ENCODE peak calls at places on chromosomes 6 and 20, in five cellular contexts. One of them, this sample, is unnamed.

GRCh38 chr6:36618366-36619355 is 24.5 kb downstream of the SRSF3 start:
- DNase-seq in GM23338: no peak
- DNase-seq in PC-9: no peak
- DNase-seq in SK-N-SH: no peak
- DNase-seq in MM.1S: no peak
- DNase-seq in this sample: no peak

GRCh38 chr6:53302678-53303360 is 45.9 kb downstream of the ELOVL5 start:
- DNase-seq in GM23338: peak; percentile 25
- DNase-seq in PC-9: peak; percentile 92
- DNase-seq in SK-N-SH: no peak
- DNase-seq in MM.1S: peak; percentile 55
- DNase-seq in this sample: peak; percentile 90

GRCh38 chr6:41427642-41428401 is 92.4 kb downstream of the NCR2 start:
- DNase-seq in GM23338: peak; percentile 82
- DNase-seq in PC-9: no peak
- DNase-seq in SK-N-SH: peak; percentile 71
- DNase-seq in MM.1S: no peak
- DNase-seq in this sample: peak; percentile 57

GRCh38 chr6:157094038-157094437 is 229.3 kb downstream of the TMEM242 start:
- DNase-seq in GM23338: no peak
- DNase-seq in PC-9: no peak
- DNase-seq in SK-N-SH: no peak
- DNase-seq in MM.1S: no peak
- DNase-seq in this sample: no peak

GRCh38 chr6:84625510-84625909 is 138.9 kb downstream of the TBX18 start:
- DNase-seq in GM23338: no peak
- DNase-seq in PC-9: no peak
- DNase-seq in SK-N-SH: no peak
- DNase-seq in MM.1S: no peak
- DNase-seq in this sample: no peak

GRCh38 chr20:50992733-50993457 is 30.0 kb downstream of the KCNG1 start:
- DNase-seq in GM23338: peak; percentile 95
- DNase-seq in PC-9: peak; percentile 80
- DNase-seq in SK-N-SH: peak; percentile 83
- DNase-seq in MM.1S: peak; percentile 72
- DNase-seq in this sample: peak; percentile 74

GRCh38 chr20:35329435-35330139 is 37.4 kb upstream of the FAM83C start:
- DNase-seq in GM23338: peak; percentile 87
- DNase-seq in PC-9: no peak
- DNase-seq in SK-N-SH: peak; percentile 34
- DNase-seq in MM.1S: peak; percentile 50
- DNase-seq in this sample: peak; percentile 51

GRCh38 chr6:170207586-170207985 is 83.3 kb downstream of the DLL1 start:
- DNase-seq in GM23338: no peak
- DNase-seq in PC-9: no peak
- DNase-seq in SK-N-SH: no peak
- DNase-seq in MM.1S: no peak
- DNase-seq in this sample: no peak

GRCh38 chr6:52595000-52595795 is 18.3 kb upstream of the TRAM2 start:
- DNase-seq in GM23338: peak; percentile 56
- DNase-seq in PC-9: no peak
- DNase-seq in SK-N-SH: peak; percentile 54
- DNase-seq in MM.1S: no peak
- DNase-seq in this sample: peak; percentile 94

GRCh38 chr6:28742668-28743270 is 181.0 kb downstream of the TRIM27 start:
- DNase-seq in GM23338: peak; percentile 88
- DNase-seq in PC-9: peak; percentile 76
- DNase-seq in SK-N-SH: no peak
- DNase-seq in MM.1S: no peak
- DNase-seq in this sample: peak; percentile 49

GRCh38 chr20:16898433-16898832 is 150.3 kb downstream of the OTOR start:
- DNase-seq in GM23338: no peak
- DNase-seq in PC-9: no peak
- DNase-seq in SK-N-SH: no peak
- DNase-seq in MM.1S: no peak
- DNase-seq in this sample: peak; percentile 22

GRCh38 chr20:53935353-53936084 is 134.9 kb downstream of the BCAS1 start:
- DNase-seq in GM23338: peak; percentile 46
- DNase-seq in PC-9: no peak
- DNase-seq in SK-N-SH: no peak
- DNase-seq in MM.1S: peak; percentile 39
- DNase-seq in this sample: no peak

GRCh38 chr6:3769610-3770009 is 18.1 kb upstream of the PXDC1 start:
- DNase-seq in GM23338: no peak
- DNase-seq in PC-9: peak; percentile 41
- DNase-seq in SK-N-SH: no peak
- DNase-seq in MM.1S: no peak
- DNase-seq in this sample: peak; percentile 83

GRCh38 chr6:151440930-151441329 is 11.0 kb downstream of the RMND1 start:
- DNase-seq in GM23338: no peak
- DNase-seq in PC-9: no peak
- DNase-seq in SK-N-SH: no peak
- DNase-seq in MM.1S: peak; percentile 38
- DNase-seq in this sample: peak; percentile 63

GRCh38 chr6:154138806-154139205 is 99.8 kb downstream of the OPRM1 start:
- DNase-seq in GM23338: no peak
- DNase-seq in PC-9: no peak
- DNase-seq in SK-N-SH: no peak
- DNase-seq in MM.1S: no peak
- DNase-seq in this sample: no peak

GRCh38 chr6:100346828-100347227 is 117.9 kb downstream of the SIM1 start:
- DNase-seq in GM23338: no peak
- DNase-seq in PC-9: no peak
- DNase-seq in SK-N-SH: no peak
- DNase-seq in MM.1S: no peak
- DNase-seq in this sample: peak; percentile 86

GRCh38 chr6:89563866-89564265 is 74.7 kb downstream of the LYRM2 start:
- DNase-seq in GM23338: no peak
- DNase-seq in PC-9: no peak
- DNase-seq in SK-N-SH: no peak
- DNase-seq in MM.1S: no peak
- DNase-seq in this sample: no peak

GRCh38 chr6:144606041-144606440 is 320.9 kb downstream of the UTRN start:
- DNase-seq in GM23338: no peak
- DNase-seq in PC-9: no peak
- DNase-seq in SK-N-SH: no peak
- DNase-seq in MM.1S: no peak
- DNase-seq in this sample: no peak

GRCh38 chr6:15823838-15824414 is 161.1 kb upstream of the DTNBP1 start:
- DNase-seq in GM23338: no peak
- DNase-seq in PC-9: no peak
- DNase-seq in SK-N-SH: no peak
- DNase-seq in MM.1S: no peak
- DNase-seq in this sample: no peak

DNA sequence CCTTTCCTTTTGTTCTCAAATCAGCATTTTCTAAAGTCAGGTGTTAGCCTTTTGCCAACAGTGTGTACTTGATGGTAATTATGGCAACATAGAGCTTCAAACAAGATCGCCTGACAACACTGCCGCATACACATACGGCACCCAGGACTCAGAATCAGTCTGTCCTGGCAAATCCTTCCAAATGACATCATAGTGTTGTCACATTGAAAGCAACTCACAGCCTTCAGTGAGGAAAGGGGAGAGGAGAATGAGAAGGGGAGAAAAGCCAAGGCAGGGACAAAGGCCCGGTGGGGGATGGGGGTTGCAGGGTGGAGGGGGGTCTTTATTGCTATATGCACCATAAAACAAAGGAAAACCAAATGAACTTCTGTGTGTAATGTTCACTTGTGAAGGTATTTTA is 65.7 kb upstream of the PTGIS start:
- DNase-seq in GM23338: no peak
- DNase-seq in PC-9: no peak
- DNase-seq in SK-N-SH: no peak
- DNase-seq in MM.1S: peak; percentile 3
- DNase-seq in this sample: no peak
- H3F3A ChIP-seq in GM23338: peaks cover 15% of the 10 kb centered on the region
- H3F3A ChIP-seq in PC-9: peaks cover 94% of the 10 kb centered on the region
- H3F3A ChIP-seq in SK-N-SH: no peaks in the 10 kb centered on the region
- H3F3A ChIP-seq in MM.1S: peaks cover 13% of the 10 kb centered on the region
- H3F3A ChIP-seq in this sample: peaks cover 6% of the 10 kb centered on the region

DNA sequence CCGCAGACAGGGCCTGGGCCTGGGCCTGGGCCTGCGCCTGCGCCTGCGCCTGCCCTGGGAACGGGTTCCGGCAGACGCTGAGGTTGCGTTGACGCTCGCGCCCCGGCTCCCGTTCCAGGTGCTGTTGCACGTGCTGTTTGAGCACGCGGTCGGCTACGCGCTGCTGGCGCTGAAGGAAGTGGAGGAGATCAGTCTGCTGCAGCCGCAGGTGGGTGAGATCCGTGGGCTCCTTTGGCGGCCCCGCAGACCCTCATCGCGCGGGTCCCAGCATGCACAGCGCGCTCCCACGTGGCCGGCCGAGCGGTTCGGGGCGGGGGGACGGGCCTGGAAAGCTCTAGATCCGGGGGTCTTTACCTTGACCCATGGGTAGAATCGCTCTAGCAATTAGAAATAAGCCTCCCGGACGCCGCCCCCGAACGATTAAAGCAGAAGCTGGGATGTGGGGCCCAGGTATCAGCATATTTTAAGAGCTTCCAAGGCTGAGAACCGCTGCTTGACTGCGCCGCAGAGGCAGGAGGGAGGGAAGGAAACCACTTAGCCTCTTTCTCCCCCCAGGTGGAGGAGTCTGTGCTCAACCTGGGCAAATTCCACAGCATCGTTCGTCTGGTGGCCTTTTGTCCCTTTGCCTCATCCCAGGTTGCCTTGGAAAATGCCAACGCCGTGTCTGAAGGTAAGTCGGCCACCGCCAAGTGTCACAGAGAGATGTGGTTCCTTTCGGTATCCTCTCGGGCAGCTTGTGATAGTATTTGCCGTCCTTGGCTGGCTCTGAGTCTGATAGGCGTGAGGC is 485 bp downstream of the NOP56 start:
- DNase-seq in GM23338: peak; percentile 37
- DNase-seq in PC-9: no peak
- DNase-seq in SK-N-SH: peak; percentile 81
- DNase-seq in MM.1S: peak; percentile 36
- DNase-seq in this sample: peak; percentile 63
- H3F3A ChIP-seq in GM23338: peaks cover 49% of the 10 kb centered on the region
- H3F3A ChIP-seq in PC-9: peaks cover 62% of the 10 kb centered on the region
- H3F3A ChIP-seq in SK-N-SH: peaks cover 44% of the 10 kb centered on the region
- H3F3A ChIP-seq in MM.1S: peaks cover 66% of the 10 kb centered on the region
- H3F3A ChIP-seq in this sample: peaks cover 49% of the 10 kb centered on the region

GRCh38 chr6:134235937-134236751 is 81.8 kb downstream of the SGK1 start:
- DNase-seq in GM23338: no peak
- DNase-seq in PC-9: peak; percentile 87
- DNase-seq in SK-N-SH: no peak
- DNase-seq in MM.1S: peak; percentile 29
- DNase-seq in this sample: peak; percentile 76

GRCh38 chr6:134230940-134231339 is 87.0 kb downstream of the SGK1 start:
- DNase-seq in GM23338: no peak
- DNase-seq in PC-9: no peak
- DNase-seq in SK-N-SH: no peak
- DNase-seq in MM.1S: no peak
- DNase-seq in this sample: no peak

GRCh38 chr6:134229520-134229919 is 88.4 kb downstream of the SGK1 start:
- DNase-seq in GM23338: peak; percentile 11
- DNase-seq in PC-9: no peak
- DNase-seq in SK-N-SH: no peak
- DNase-seq in MM.1S: no peak
- DNase-seq in this sample: no peak

GRCh38 chr6:134230087-134230717 is 87.7 kb downstream of the SGK1 start:
- DNase-seq in GM23338: peak; percentile 39
- DNase-seq in PC-9: no peak
- DNase-seq in SK-N-SH: no peak
- DNase-seq in MM.1S: no peak
- DNase-seq in this sample: no peak

GRCh38 chr6:134233180-134233579 is 84.7 kb downstream of the SGK1 start:
- DNase-seq in GM23338: no peak
- DNase-seq in PC-9: no peak
- DNase-seq in SK-N-SH: no peak
- DNase-seq in MM.1S: no peak
- DNase-seq in this sample: no peak
- H3F3A ChIP-seq in GM23338: no peaks in the 10 kb centered on the region
- H3F3A ChIP-seq in PC-9: peaks cover 4% of the 10 kb centered on the region
- H3F3A ChIP-seq in SK-N-SH: no peaks in the 10 kb centered on the region
- H3F3A ChIP-seq in MM.1S: peaks cover 3% of the 10 kb centered on the region
- H3F3A ChIP-seq in this sample: no peaks in the 10 kb centered on the region

GRCh38 chr6:143268439-143268838 is 182.1 kb downstream of the ADAT2 start:
- DNase-seq in GM23338: no peak
- DNase-seq in PC-9: no peak
- DNase-seq in SK-N-SH: no peak
- DNase-seq in MM.1S: no peak
- DNase-seq in this sample: no peak
- H3F3A ChIP-seq in GM23338: no peaks in the 10 kb centered on the region
- H3F3A ChIP-seq in PC-9: no peaks in the 10 kb centered on the region
- H3F3A ChIP-seq in SK-N-SH: peaks cover 15% of the 10 kb centered on the region
- H3F3A ChIP-seq in MM.1S: no peaks in the 10 kb centered on the region
- H3F3A ChIP-seq in this sample: peaks cover 19% of the 10 kb centered on the region

GRCh38 chr20:37413023-37413334 is 67.0 kb downstream of the SRC start:
- DNase-seq in GM23338: no peak
- DNase-seq in PC-9: no peak
- DNase-seq in SK-N-SH: no peak
- DNase-seq in MM.1S: no peak
- DNase-seq in this sample: no peak
- H3F3A ChIP-seq in GM23338: peaks cover 7% of the 10 kb centered on the region
- H3F3A ChIP-seq in PC-9: no peaks in the 10 kb centered on the region
- H3F3A ChIP-seq in SK-N-SH: no peaks in the 10 kb centered on the region
- H3F3A ChIP-seq in MM.1S: no peaks in the 10 kb centered on the region
- H3F3A ChIP-seq in this sample: peaks cover 6% of the 10 kb centered on the region

DNA sequence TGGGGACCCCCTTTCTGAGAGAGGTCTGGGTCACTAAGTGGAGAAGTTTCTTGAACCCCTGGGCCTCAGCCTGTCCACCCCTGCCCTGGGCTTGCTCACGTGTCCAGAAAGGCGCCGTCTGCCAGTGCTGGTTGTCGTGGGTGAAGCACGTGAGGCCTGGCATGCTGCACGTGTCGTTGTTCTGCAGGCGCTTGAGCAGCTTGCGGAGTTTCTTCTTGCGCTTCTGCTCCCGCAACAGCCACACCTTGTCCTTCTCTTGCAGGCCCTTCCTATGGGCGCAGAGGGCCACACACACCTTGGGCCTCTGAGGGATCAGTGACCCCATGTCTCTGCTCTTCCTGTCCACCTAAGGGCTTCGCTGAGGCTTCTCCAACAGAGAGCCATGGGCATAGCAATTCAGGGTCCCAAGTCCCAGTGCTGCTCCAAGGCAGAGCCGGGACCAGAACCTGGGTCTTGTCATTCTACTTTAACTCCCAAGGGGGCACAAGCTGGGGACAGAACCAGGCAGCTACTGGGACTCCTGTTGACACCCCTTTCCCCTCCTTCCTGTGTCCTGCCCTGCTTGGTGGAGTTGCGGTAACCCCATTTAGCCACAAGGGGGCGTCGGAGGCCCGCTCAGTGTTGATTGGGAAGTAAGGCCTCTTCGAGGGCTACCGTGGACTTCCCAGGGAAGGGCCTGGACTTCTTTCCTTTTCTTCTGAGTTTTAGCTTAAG is 121.8 kb downstream of the SULF2 start:
- DNase-seq in GM23338: peak; percentile 88
- DNase-seq in PC-9: peak; percentile 73
- DNase-seq in SK-N-SH: peak; percentile 87
- DNase-seq in MM.1S: peak; percentile 44
- DNase-seq in this sample: peak; percentile 70
- H3F3A ChIP-seq in GM23338: no peaks in the 10 kb centered on the region
- H3F3A ChIP-seq in PC-9: peaks cover 94% of the 10 kb centered on the region
- H3F3A ChIP-seq in SK-N-SH: no peaks in the 10 kb centered on the region
- H3F3A ChIP-seq in MM.1S: peaks cover 10% of the 10 kb centered on the region
- H3F3A ChIP-seq in this sample: no peaks in the 10 kb centered on the region

GRCh38 chr20:57192311-57192710 is 74.1 kb downstream of the BMP7 start:
- DNase-seq in GM23338: no peak
- DNase-seq in PC-9: no peak
- DNase-seq in SK-N-SH: no peak
- DNase-seq in MM.1S: no peak
- DNase-seq in this sample: no peak
- H3F3A ChIP-seq in GM23338: no peaks in the 10 kb centered on the region
- H3F3A ChIP-seq in PC-9: no peaks in the 10 kb centered on the region
- H3F3A ChIP-seq in SK-N-SH: no peaks in the 10 kb centered on the region
- H3F3A ChIP-seq in MM.1S: no peaks in the 10 kb centered on the region
- H3F3A ChIP-seq in this sample: peaks cover 4% of the 10 kb centered on the region

This sample was measured in GM23248.